ENCODE peak calls at places on chromosomes 11 and 22, in five cellular contexts. U, X, W, Q and B are unnamed samples.

GRCh38 chr11:16191212-16191851 is 165.0 kb downstream of the SOX6 start:
- DNase-seq in U (no peak), X (no peak), W (no peak), Q (no peak), B (no peak)

GRCh38 chr22:31230871-31231621 is 18.9 kb downstream of the LIMK2 start:
- DNase-seq in U (no peak), X (peak; percentile 68), W (no peak), Q (peak; percentile 92), B (no peak)

GRCh38 chr22:35630387-35630793 is 13.3 kb upstream of the MB start:
- DNase-seq in U (peak; percentile 38), X (no peak), W (no peak), Q (no peak), B (peak; percentile 39)

GRCh38 chr22:22195265-22196017 is 49.1 kb upstream of the VPREB1 start:
- DNase-seq in U (peak; percentile 81), X (peak; percentile 83), W (peak; percentile 100), Q (peak; percentile 45), B (peak; percentile 92)

GRCh38 chr11:63905179-63905578 is 11.8 kb downstream of the RCOR2 start:
- DNase-seq in U (no peak), X (no peak), W (no peak), Q (no peak), B (no peak)

GRCh38 chr11:69245491-69246345 is 48.2 kb upstream of the MYEOV start:
- DNase-seq in U (no peak), X (peak; percentile 23), W (no peak), Q (no peak), B (peak; percentile 67)

GRCh38 chr11:75186999-75187398 is 36.1 kb downstream of the SLCO2B1 start:
- DNase-seq in U (no peak), X (no peak), W (no peak), Q (no peak), B (no peak)

GRCh38 chr11:12245549-12245986 is 131.8 kb upstream of the PARVA start:
- DNase-seq in U (no peak), X (peak; percentile 40), W (peak; percentile 40), Q (no peak), B (no peak)

GRCh38 chr11:111419181-111419580 is 40.1 kb upstream of the POU2AF1 start:
- DNase-seq in U (no peak), X (no peak), W (no peak), Q (no peak), B (no peak)

GRCh38 chr11:128421577-128421976 is 165.8 kb downstream of the ETS1 start:
- DNase-seq in U (no peak), X (no peak), W (no peak), Q (no peak), B (no peak)

GRCh38 chr22:33851240-33851639 is 69.0 kb downstream of the LARGE1 start:
- DNase-seq in U (no peak), X (no peak), W (no peak), Q (no peak), B (no peak)

GRCh38 chr11:124481365-124482323 is 36.1 kb upstream of the OR8B8 start:
- DNase-seq in U (no peak), X (no peak), W (peak; percentile 38), Q (peak; percentile 27), B (no peak)

GRCh38 chr11:102831128-102831708 is 12.2 kb downstream of the MMP3 start:
- DNase-seq in U (no peak), X (no peak), W (no peak), Q (peak; percentile 63), B (no peak)

GRCh38 chr11:62948765-62949320 is 27.7 kb upstream of the CHRM1 start:
- DNase-seq in U (no peak), X (peak; percentile 21), W (no peak), Q (no peak), B (no peak)

GRCh38 chr11:44943118-44943517 is 7.6 kb downstream of the TP53I11 start:
- DNase-seq in U (no peak), X (peak; percentile 44), W (no peak), Q (peak; percentile 33), B (peak; percentile 90)

GRCh38 chr11:11426226-11426915 is 73.3 kb upstream of the CSNK2A3 start:
- DNase-seq in U (no peak), X (no peak), W (no peak), Q (no peak), B (no peak)

GRCh38 chr22:35567794-35568193 is 27.2 kb downstream of the RASD2 start:
- DNase-seq in U (no peak), X (no peak), W (no peak), Q (no peak), B (no peak)

GRCh38 chr22:20547029-20547428 is 39.6 kb downstream of the MED15 start:
- DNase-seq in U (no peak), X (no peak), W (no peak), Q (no peak), B (no peak)

GRCh38 chr11:2300290-2300935 is 1.3 kb downstream of the C11orf21 start:
- DNase-seq in U (no peak), X (peak; percentile 25), W (no peak), Q (no peak), B (peak; percentile 85)

GRCh38 chr22:30210235-30210831 is 36.2 kb downstream of the LIF start:
- DNase-seq in U (peak; percentile 96), X (peak; percentile 70), W (no peak), Q (no peak), B (peak; percentile 27)

GRCh38 chr11:120807414-120808150 is 216.3 kb upstream of the TBCEL start:
- DNase-seq in U (no peak), X (no peak), W (no peak), Q (peak; percentile 61), B (no peak)

GRCh38 chr11:69192282-69192681 is 36.5 kb downstream of the SMIM38 start:
- DNase-seq in U (no peak), X (no peak), W (no peak), Q (no peak), B (no peak)

GRCh38 chr22:20514658-20515406 is 7.4 kb downstream of the MED15 start:
- DNase-seq in U (no peak), X (no peak), W (no peak), Q (no peak), B (no peak)

GRCh38 chr22:45504703-45505341 is 2.1 kb downstream of the FBLN1 start:
- DNase-seq in U (no peak), X (no peak), W (no peak), Q (peak; percentile 7), B (no peak)

GRCh38 chr11:76670475-76671235 is at the start of gene LRRC32:
- DNase-seq in U (no peak), X (peak; percentile 45), W (peak; percentile 84), Q (peak; percentile 82), B (peak; percentile 89)

GRCh38 chr22:44024288-44024908 is at the start of gene PARVB:
- DNase-seq in U (no peak), X (no peak), W (peak; percentile 70), Q (no peak), B (peak; percentile 87)

GRCh38 chr11:86795962-86796361 is 4.4 kb upstream of the PRSS23 start:
- DNase-seq in U (no peak), X (no peak), W (no peak), Q (peak; percentile 85), B (no peak)

GRCh38 chr11:118263694-118264567 is at the start of gene MPZL2:
- DNase-seq in U (peak; percentile 65), X (peak; percentile 85), W (no peak), Q (peak; percentile 57), B (peak; percentile 77)

GRCh38 chr22:36744791-36745190 is 31.1 kb downstream of the IFT27 start:
- DNase-seq in U (no peak), X (no peak), W (no peak), Q (no peak), B (no peak)

GRCh38 chr11:100833276-100833675 is 146.2 kb downstream of the ARHGAP42 start:
- DNase-seq in U (no peak), X (no peak), W (no peak), Q (no peak), B (no peak)

GRCh38 chr11:35682230-35683195 is 19.9 kb downstream of the TRIM44 start:
- DNase-seq in U (no peak), X (no peak), W (no peak), Q (peak; percentile 10), B (no peak)

GRCh38 chr11:103534191-103534590 is 425.0 kb downstream of the DYNC2H1 start:
- DNase-seq in U (no peak), X (no peak), W (no peak), Q (no peak), B (no peak)

GRCh38 chr11:57311109-57311936 is 13.4 kb downstream of the TNKS1BP1 start:
- DNase-seq in U (peak; percentile 81), X (peak; percentile 94), W (peak; percentile 95), Q (peak; percentile 96), B (peak; percentile 89)
- TF ChIP-seq POLR2AphosphoS5 in U (peak; percentile 93), X (peak; percentile 34), W (no peak), Q (peak; percentile 93), B (peak; percentile 81)

DNA sequence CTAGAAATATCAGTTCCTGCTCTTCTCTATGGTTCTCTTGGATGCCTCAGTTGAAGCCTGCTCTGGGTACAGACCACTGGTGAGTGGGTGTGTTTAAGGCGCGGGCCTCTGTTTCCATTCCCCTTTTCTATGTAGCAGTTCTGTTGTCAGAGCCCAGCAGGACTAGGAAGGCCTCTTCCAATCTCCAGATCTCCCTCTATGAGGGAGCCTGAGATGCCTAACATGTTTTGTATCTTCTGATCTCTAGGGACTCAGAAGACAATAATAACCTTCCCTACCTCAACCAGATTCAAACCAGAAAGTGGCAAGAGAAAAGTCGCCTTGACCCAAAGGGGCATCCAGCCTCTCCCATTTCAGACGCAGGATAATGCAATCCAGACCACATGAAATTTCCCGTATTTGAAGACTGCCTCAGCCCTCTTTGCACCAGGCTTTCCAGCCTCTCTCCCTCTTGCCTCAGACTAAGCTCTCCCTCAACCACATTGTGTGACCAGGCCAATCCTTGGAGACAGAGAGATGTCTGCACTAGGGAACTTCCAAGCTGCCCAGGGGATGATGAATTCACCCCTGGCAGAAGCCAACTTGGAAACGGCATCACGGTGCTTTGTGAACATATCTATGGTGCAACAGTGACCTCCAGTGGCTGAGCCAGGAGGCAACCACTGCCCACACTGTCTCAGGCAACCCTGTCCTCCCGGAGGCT is 150.1 kb upstream of the UBASH3B start:
- DNase-seq in U (peak; percentile 58), X (peak; percentile 68), W (peak; percentile 57), Q (peak; percentile 77), B (no peak)
- TF ChIP-seq POLR2A in U (no peak), X (no peak), W (no peak), Q (no peak), B (no peak)

GRCh38 chr11:70423523-70424505 is 25.5 kb downstream of the CTTN start:
- DNase-seq in U (no peak), X (no peak), W (peak; percentile 70), Q (no peak), B (no peak)
- TF ChIP-seq POLR2AphosphoS5 in U (no peak), X (no peak), W (no peak), Q (no peak), B (peak; percentile 1)

DNA sequence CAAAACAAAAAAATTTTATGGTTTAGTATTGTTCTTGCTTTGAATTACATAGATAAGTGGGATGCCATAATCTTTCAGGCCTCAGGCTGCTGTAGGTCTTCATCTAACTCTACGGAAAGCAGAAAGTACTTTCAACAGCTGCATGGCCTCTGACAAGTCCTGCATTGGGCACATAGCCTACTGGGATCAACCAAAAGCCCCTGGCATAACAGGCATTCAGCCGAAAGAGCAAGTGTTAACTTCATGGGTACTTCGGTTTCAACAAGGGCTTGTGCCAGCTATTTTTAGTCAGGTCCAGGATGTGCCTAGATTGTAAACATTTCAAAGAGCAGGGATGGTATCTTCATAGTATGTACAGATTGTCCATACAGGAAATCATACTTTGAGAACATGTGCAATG is 3.1 kb downstream of the SLN start:
- DNase-seq in U (no peak), X (no peak), W (no peak), Q (no peak), B (no peak)
- TF ChIP-seq POLR2A in U (no peak), X (no peak), W (no peak), Q (no peak), B (no peak)